ENCODE peak calls at places on chromosomes 1 and 21, in eight cellular contexts. N, I, O, K, S, V, H and U are unnamed samples.

GRCh38 chr1:203638076-203638475 is 11.4 kb downstream of the ATP2B4 start:
- DNase-seq in N (no peak), O (no peak), V (no peak), I (peak; percentile 92), K (no peak), S (no peak), H (no peak), U (peak; percentile 28)

GRCh38 chr1:46517010-46517600 is 27.5 kb downstream of the DMBX1 start:
- DNase-seq in H (no peak), S (no peak), O (no peak), N (no peak), V (no peak), I (no peak), K (peak; percentile 88), U (no peak)

GRCh38 chr1:75305051-75305450 is 170.9 kb downstream of the LHX8 start:
- DNase-seq in O (no peak), S (no peak), K (no peak), H (no peak), I (no peak), V (no peak), N (no peak), U (no peak)

GRCh38 chr1:209688746-209689234 is 13.6 kb downstream of the G0S2 start:
- DNase-seq in K (no peak), H (peak; percentile 16), S (no peak), O (no peak), N (no peak), I (no peak), V (no peak), U (peak; percentile 28)

GRCh38 chr1:206489980-206490534 is 17.3 kb upstream of the RASSF5 start:
- DNase-seq in K (no peak), H (no peak), V (peak; percentile 70), S (peak; percentile 55), N (peak; percentile 53), I (peak; percentile 34), O (peak; percentile 40), U (peak; percentile 92)

GRCh38 chr21:28337319-28337718 is 655.4 kb downstream of the LTN1 start:
- DNase-seq in K (no peak), H (peak; percentile 34), S (peak; percentile 60), O (no peak), N (no peak), V (peak; percentile 57), I (no peak), U (no peak)

GRCh38 chr21:44509539-44509938 is 30.5 kb downstream of the KRTAP10-1 start:
- DNase-seq in V (peak; percentile 37), K (no peak), O (no peak), I (peak; percentile 87), S (no peak), H (no peak), N (no peak), U (peak; percentile 58)

GRCh38 chr1:189103956-189104355 is 1373.7 kb downstream of the BRINP3 start:
- DNase-seq in V (no peak), O (no peak), I (no peak), N (no peak), H (no peak), K (no peak), S (no peak), U (no peak)

GRCh38 chr1:149962736-149963135 is 26.1 kb upstream of the MTMR11 start:
- DNase-seq in S (no peak), O (no peak), K (no peak), N (no peak), H (no peak), I (no peak), V (no peak), U (no peak)

GRCh38 chr1:22484741-22485140 is 33.1 kb downstream of the ZBTB40 start:
- DNase-seq in I (no peak), S (no peak), V (no peak), H (no peak), N (no peak), O (no peak), K (no peak), U (no peak)

GRCh38 chr1:227788279-227789041 is 27.0 kb upstream of the PRSS38 start:
- DNase-seq in K (peak; percentile 91), O (no peak), N (peak; percentile 78), V (peak; percentile 71), H (no peak), I (peak; percentile 58), S (no peak), U (no peak)

GRCh38 chr1:236016083-236016482 is 48.8 kb downstream of the NID1 start:
- DNase-seq in S (peak; percentile 97), H (no peak), K (no peak), N (no peak), O (no peak), V (no peak), I (no peak), U (no peak)

GRCh38 chr1:28156821-28157220 is 19.7 kb downstream of the PTAFR start:
- DNase-seq in K (no peak), V (no peak), S (no peak), H (no peak), N (no peak), I (no peak), O (no peak), U (no peak)